ENCODE peak calls at places on chromosomes 12 and 14, in four cellular contexts. K is small intestine; V is effector memory CD8-positive, alpha-beta T cell; S is activated T-cell treated with anti-CD3 and anti-CD28 coated beads for 24 hours. F is an unnamed sample.

GRCh38 chr12:12872139-12872933 is 19.0 kb upstream of the GPRC5A start:
- DNase-seq in K (peak), V (no peak), S (no peak), F (peak)

GRCh38 chr14:105477659-105478623 is 3.3 kb downstream of the CRIP2 start:
- DNase-seq in K (no peak), V (peak), S (no peak), F (no peak)

GRCh38 chr14:105338392-105338791 is 23.8 kb downstream of the PACS2 start:
- DNase-seq in K (no peak), V (no peak), S (no peak), F (no peak)

GRCh38 chr12:62659457-62660295 is 193.1 kb downstream of the MON2 start:
- DNase-seq in K (no peak), V (no peak), S (no peak), F (no peak)

GRCh38 chr12:124746649-124747425 is 116.8 kb downstream of the SCARB1 start:
- DNase-seq in K (no peak), V (no peak), S (no peak), F (no peak)

GRCh38 chr12:112419269-112420133 is 754 bp downstream of the PTPN11 start:
- DNase-seq in K (peak), V (no peak), S (no peak), F (peak)

GRCh38 chr14:69631509-69631908 is 20.1 kb downstream of the SUSD6 start:
- DNase-seq in K (no peak), V (no peak), S (no peak), F (no peak)

GRCh38 chr14:103624860-103625259 is 4.2 kb upstream of the KLC1 start:
- DNase-seq in K (peak), V (no peak), S (no peak), F (peak)

GRCh38 chr12:25552681-25553080 is 402 bp downstream of the LMNTD1 start:
- DNase-seq in K (no peak), V (no peak), S (no peak), F (no peak)

GRCh38 chr14:66009104-66009503 is 477.1 kb upstream of the CCDC196 start:
- DNase-seq in K (no peak), V (no peak), S (no peak), F (no peak)

GRCh38 chr12:47894068-47894467 is 10.7 kb downstream of the VDR start:
- DNase-seq in K (no peak), V (no peak), S (no peak), F (no peak)

GRCh38 chr12:1367331-1367730 is 227.1 kb downstream of the FBXL14 start:
- DNase-seq in K (no peak), V (no peak), S (no peak), F (no peak)